ENCODE peak calls at places on chromosomes 1 and 21, in six cellular contexts. F, L, P, H, M and Z are unnamed samples.

GRCh38 chr1:21884456-21885235 is 52.5 kb downstream of the HSPG2 start:
- DNase-seq in F (no peak), L (no peak), P (no peak), H (no peak), M (no peak), Z (no peak)

GRCh38 chr1:94120983-94121382 is at the start of gene ABCA4:
- DNase-seq in F (no peak), L (no peak), P (no peak), H (no peak), M (no peak), Z (no peak)

GRCh38 chr1:25042876-25043580 is 113.0 kb upstream of the RUNX3 start:
- DNase-seq in F (no peak), L (no peak), P (no peak), H (no peak), M (no peak), Z (no peak)

GRCh38 chr1:226131639-226132038 is 54.9 kb downstream of the ACBD3 start:
- DNase-seq in F (no peak), L (no peak), P (no peak), H (no peak), M (no peak), Z (no peak)

GRCh38 chr1:235327559-235328270 is at the start of gene ARID4B:
- DNase-seq in F (no peak), L (no peak), P (no peak), H (no peak), M (no peak), Z (peak; percentile 61)

GRCh38 chr1:23801338-23801748 is 789 bp upstream of the GALE start:
- DNase-seq in F (no peak), L (no peak), P (peak; percentile 53), H (no peak), M (no peak), Z (peak; percentile 18)

GRCh38 chr21:38151021-38151645 is 105.7 kb upstream of the KCNJ15 start:
- DNase-seq in F (no peak), L (no peak), P (no peak), H (no peak), M (no peak), Z (no peak)

GRCh38 chr1:30478288-30478687 is 245.1 kb downstream of the MATN1 start:
- DNase-seq in F (no peak), L (no peak), P (no peak), H (no peak), M (no peak), Z (no peak)

GRCh38 chr1:19123837-19124236 is 86.2 kb downstream of the UBR4 start:
- DNase-seq in F (no peak), L (no peak), P (no peak), H (no peak), M (no peak), Z (no peak)

GRCh38 chr1:98157524-98158293 is 236.9 kb upstream of the DPYD start:
- DNase-seq in F (peak; percentile 65), L (no peak), P (no peak), H (no peak), M (peak; percentile 54), Z (no peak)

GRCh38 chr21:28805885-28806284 is 186.8 kb downstream of the LTN1 start:
- DNase-seq in F (peak; percentile 97), L (no peak), P (no peak), H (no peak), M (peak; percentile 85), Z (no peak)

GRCh38 chr1:150804671-150805070 is 3.4 kb downstream of the CTSK start:
- DNase-seq in F (no peak), L (no peak), P (no peak), H (no peak), M (no peak), Z (no peak)

GRCh38 chr21:45264919-45265515 is 22.7 kb downstream of the POFUT2 start:
- DNase-seq in F (no peak), L (no peak), P (no peak), H (no peak), M (no peak), Z (no peak)